ENCODE peak calls at places on chromosomes 5 and 9, in four cellular contexts. I, C, Y and E are unnamed samples.

GRCh38 chr9:967436-967835 is 9.0 kb upstream of the DMRT3 start:
- DNase-seq in Y (no peak), I (no peak), C (no peak), E (no peak)

GRCh38 chr9:85534340-85534739 is 207.4 kb downstream of the AGTPBP1 start:
- DNase-seq in Y (peak; percentile 54), C (no peak), I (no peak), E (no peak)

GRCh38 chr9:9212963-9213362 is 1399.8 kb downstream of the PTPRD start:
- DNase-seq in C (no peak), Y (no peak), I (no peak), E (no peak)

GRCh38 chr5:124871299-124871698 is 124.9 kb upstream of the ZNF608 start:
- DNase-seq in C (peak; percentile 61), I (peak; percentile 75), Y (no peak), E (peak; percentile 68)

GRCh38 chr9:89743576-89744254 is 138.9 kb downstream of the GADD45G start:
- DNase-seq in I (no peak), C (no peak), Y (no peak), E (no peak)

GRCh38 chr5:147751156-147751830 is 31.2 kb downstream of the JAKMIP2 start:
- DNase-seq in I (no peak), Y (no peak), C (no peak), E (no peak)

GRCh38 chr9:81635526-81636279 is 53.6 kb downstream of the TLE1 start:
- DNase-seq in Y (no peak), C (peak; percentile 75), I (peak; percentile 33), E (peak; percentile 47)

GRCh38 chr5:65034029-65034781 is 265.5 kb downstream of the CWC27 start:
- DNase-seq in Y (no peak), C (no peak), I (no peak), E (peak; percentile 81)

GRCh38 chr5:172692981-172693380 is 51.9 kb downstream of the NEURL1B start:
- DNase-seq in Y (no peak), C (peak; percentile 35), I (no peak), E (peak; percentile 90)

GRCh38 chr5:132198571-132198970 is 29.1 kb downstream of the P4HA2 start:
- DNase-seq in C (no peak), I (no peak), Y (no peak), E (no peak)

GRCh38 chr5:166909040-166909439 is 1382.4 kb upstream of the WWC1 start:
- DNase-seq in Y (no peak), I (peak; percentile 82), C (no peak), E (peak; percentile 38)

GRCh38 chr9:104009853-104010252 is 84.3 kb upstream of the SMC2 start:
- DNase-seq in Y (no peak), C (no peak), I (no peak), E (no peak)

GRCh38 chr9:131266301-131267229 is 9.7 kb downstream of the FAM78A start:
- DNase-seq in Y (no peak), I (no peak), C (no peak), E (no peak)

GRCh38 chr5:119597728-119598298 is 31.5 kb upstream of the FAM170A start:
- DNase-seq in C (no peak), Y (no peak), I (no peak), E (no peak)

GRCh38 chr5:110354896-110355295 is 371.6 kb downstream of the TMEM232 start:
- DNase-seq in Y (no peak), C (no peak), I (no peak), E (no peak)

GRCh38 chr5:59038169-59039002 is 455.5 kb downstream of the RAB3C start:
- DNase-seq in Y (no peak), C (peak; percentile 19), I (peak; percentile 27), E (peak; percentile 35)

GRCh38 chr5:50666261-50667078 is at the start of gene PARP8:
- DNase-seq in Y (peak; percentile 71), I (peak; percentile 54), C (peak; percentile 30), E (peak; percentile 60)

GRCh38 chr5:119897537-119898370 is 268.4 kb downstream of the FAM170A start:
- DNase-seq in Y (no peak), C (no peak), I (peak; percentile 12), E (no peak)

GRCh38 chr5:90161399-90161798 is 248.2 kb downstream of the CETN3 start:
- DNase-seq in C (no peak), Y (peak; percentile 57), I (peak; percentile 35), E (peak; percentile 76)

GRCh38 chr5:110354341-110354740 is 372.1 kb downstream of the TMEM232 start:
- DNase-seq in I (peak; percentile 20), Y (no peak), C (no peak), E (peak; percentile 16)

DNA sequence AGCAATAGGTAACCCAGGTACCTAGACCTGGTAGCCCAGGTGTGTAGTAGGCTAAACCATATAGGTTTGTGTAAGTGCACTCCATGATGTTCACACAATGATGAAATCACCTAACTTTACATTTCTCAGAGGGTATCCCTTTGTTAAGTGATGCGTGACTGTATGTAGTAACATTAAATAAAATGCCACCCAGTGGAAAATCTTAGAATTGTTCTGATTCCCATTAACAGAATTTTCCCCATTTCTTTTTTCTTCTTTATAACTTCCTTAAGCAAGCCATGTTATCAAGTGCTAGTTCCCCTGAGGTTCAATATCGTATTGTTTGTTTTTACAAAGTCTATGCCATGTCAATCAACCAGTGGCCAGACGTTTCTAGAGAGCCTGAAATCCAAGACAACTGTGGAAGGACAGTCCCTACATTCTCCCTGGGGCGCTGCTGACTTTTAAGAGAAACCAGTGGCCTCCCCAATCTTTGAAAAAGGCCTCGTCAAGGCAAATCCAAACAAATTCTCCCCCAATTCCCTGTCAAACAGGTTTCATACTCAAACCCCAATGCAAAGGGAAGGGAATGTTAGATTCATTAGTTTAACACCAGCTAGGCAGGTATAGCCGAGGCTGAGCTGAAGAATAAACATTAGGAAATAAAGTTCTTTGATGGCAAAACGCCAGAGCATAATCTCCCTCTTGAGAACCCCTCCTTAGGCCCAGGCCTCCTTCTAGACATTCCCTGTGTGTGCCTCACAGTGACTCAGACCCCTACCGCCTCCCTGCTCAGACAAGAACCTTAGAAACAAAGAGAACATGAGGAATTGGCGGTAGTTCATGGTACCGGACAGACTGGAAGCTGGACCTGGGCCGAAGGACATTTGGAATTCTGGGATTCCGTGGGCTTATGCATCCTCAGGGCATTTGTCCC is 198.7 kb downstream of the GNA14 start:
- DNase-seq in C (peak; percentile 84), Y (no peak), I (peak; percentile 90), E (peak; percentile 88)
- TF ChIP-seq CTCF in C (no peak), Y (no peak), I (no peak), E (peak; percentile 14)

GRCh38 chr9:99184427-99185327 is 37.1 kb downstream of the ALG2 start:
- DNase-seq in Y (peak; percentile 84), C (peak; percentile 93), I (peak; percentile 91), E (peak; percentile 94)
- H3K4me3 ChIP-seq in Y (peak overlapping the region; percentile 36), C (no peak overlapping the region), I (no peak overlapping the region), E (peak overlapping the region; percentile 51)

DNA sequence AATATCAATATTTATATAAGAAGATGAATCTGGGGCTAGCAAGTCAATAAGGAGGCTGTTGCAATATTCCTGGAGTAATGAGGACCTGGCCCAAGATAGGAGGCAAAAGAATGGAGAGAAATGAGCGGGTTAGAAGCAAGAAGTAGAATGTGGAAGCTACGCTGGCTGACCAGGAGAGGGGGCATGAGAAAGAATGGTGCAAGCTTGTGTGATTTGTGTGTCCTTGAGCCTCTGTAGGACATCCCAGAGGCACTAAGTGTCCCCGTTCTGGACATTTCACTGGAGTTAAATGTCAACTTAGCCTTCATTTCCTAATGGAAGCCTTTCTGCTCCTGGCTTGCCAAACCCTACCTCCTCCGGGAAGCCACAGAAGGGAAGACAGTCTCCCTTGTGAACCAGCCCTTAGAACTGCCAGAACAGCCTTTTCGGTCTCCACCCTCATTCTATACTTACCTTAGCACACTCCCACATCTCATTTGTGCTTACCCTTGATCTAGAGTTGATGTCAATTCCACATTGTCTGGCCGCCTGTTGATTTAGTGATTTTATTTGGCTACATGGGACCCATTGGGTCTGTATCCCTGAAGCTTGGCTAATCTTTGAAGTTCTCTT is 6.7 kb upstream of the PDE6A start:
- DNase-seq in C (no peak), I (no peak), Y (no peak), E (no peak)
- TF ChIP-seq CTCF in C (no peak), I (no peak), Y (no peak), E (no peak)

GRCh38 chr9:134325096-134325812 is 1.0 kb upstream of the RXRA start:
- DNase-seq in C (peak; percentile 49), Y (peak; percentile 77), I (peak; percentile 65), E (peak; percentile 58)
- H3K4me3 ChIP-seq in C (peak overlapping the region; percentile 79), Y (peak overlapping the region; percentile 86), I (peak overlapping the region; percentile 61), E (peak overlapping the region; percentile 76)

DNA sequence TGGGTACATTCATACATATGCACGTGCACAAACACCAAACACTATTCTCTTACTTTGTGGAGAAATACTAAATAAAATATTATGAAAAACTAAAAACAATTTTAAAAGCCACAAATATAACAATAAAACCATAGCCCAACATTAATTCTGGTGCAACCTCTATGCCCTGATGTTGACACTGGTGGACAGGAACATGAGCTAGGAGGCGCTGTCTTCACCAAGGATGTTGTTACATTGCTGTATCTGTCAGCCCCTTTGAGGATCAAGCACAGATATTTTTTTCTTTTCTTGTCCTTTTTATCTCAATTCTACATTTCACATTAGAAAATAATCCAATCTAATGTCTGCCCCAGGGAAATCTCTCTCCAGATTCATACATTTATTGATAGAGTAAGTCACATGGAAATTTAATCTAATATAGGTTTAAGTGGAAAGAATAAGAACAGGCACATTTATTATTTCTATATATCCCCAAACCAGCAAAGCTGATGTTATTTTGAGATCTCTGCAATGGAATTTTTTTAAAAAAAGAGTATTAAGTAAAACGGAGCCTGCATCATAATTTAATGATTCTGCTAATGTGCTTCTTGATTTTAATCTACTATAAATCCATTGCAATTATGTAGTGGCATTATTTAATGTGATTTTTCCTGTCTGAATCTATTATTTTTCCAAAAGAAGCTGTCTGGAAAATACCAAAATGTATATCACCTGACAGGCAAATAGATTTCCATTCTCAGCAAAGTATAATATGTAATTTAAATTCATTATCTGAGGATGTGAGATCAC is 716.5 kb downstream of the MTRR start:
- DNase-seq in C (no peak), Y (no peak), I (no peak), E (no peak)
- TF ChIP-seq CTCF in C (peak; percentile 19), Y (no peak), I (peak; percentile 3), E (peak; percentile 24)

DNA sequence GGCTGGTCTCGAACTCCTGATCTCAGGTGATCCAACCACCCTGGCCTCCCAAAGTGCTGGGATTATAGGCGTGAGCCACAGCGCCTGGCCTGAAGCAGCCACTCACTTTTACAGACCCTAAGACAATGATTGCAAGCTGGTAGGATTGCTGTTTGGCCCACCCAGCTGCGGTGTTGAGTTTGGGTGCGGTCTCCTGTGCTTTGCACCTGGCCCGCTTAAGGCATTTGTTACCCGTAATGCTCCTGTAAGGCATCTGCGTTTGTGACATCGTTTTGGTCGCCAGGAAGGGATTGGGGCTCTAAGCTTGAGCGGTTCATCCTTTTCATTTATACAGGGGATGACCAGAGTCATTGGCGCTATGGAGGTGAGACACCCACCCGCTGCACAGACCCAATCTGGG is 1.5 kb downstream of the CA9 start:
- DNase-seq in Y (no peak), C (no peak), I (no peak), E (no peak)
- H3K4me3 ChIP-seq in Y (peak overlapping the region; percentile 61), C (no peak overlapping the region), I (peak overlapping the region; percentile 42), E (no peak overlapping the region)

GRCh38 chr9:88722753-88723152 is 187.8 kb downstream of the NXNL2 start:
- DNase-seq in I (peak; percentile 33), C (peak; percentile 26), Y (no peak), E (peak; percentile 41)
- TF ChIP-seq CTCF in I (peak; percentile 66), C (peak; percentile 45), Y (no peak), E (peak; percentile 50)

GRCh38 chr9:113807173-113808061 is 68.7 kb upstream of the ZNF618 start:
- DNase-seq in C (peak; percentile 60), I (peak; percentile 57), Y (no peak), E (peak; percentile 81)
- H3K4me3 ChIP-seq in C (no peak overlapping the region), I (no peak overlapping the region), Y (peak overlapping the region; percentile 24), E (peak overlapping the region; percentile 32)

GRCh38 chr5:82164957-82165698 is 113.0 kb downstream of the RPS23 start:
- DNase-seq in C (peak; percentile 84), Y (no peak), I (peak; percentile 33), E (peak; percentile 61)
- TF ChIP-seq CTCF in C (no peak), Y (no peak), I (no peak), E (no peak)